ENCODE peak calls at places on chromosomes 6 and 20, in six cellular contexts. T, M, G, Z, I and B are unnamed samples.

GRCh38 chr6:159229526-159229925 is 60.3 kb downstream of the FNDC1 start:
- DNase-seq in T (no peak), M (no peak), G (no peak), Z (no peak), I (no peak), B (no peak)

GRCh38 chr6:118618676-118619377 is 32.6 kb downstream of the CEP85L start:
- DNase-seq in T (peak), M (no peak), G (peak), Z (peak), I (peak), B (peak)

GRCh38 chr6:3340358-3340798 is 81.6 kb downstream of the PSMG4 start:
- DNase-seq in T (no peak), M (no peak), G (no peak), Z (no peak), I (no peak), B (no peak)

GRCh38 chr6:157995458-157995857 is 13.8 kb downstream of the SYNJ2 start:
- DNase-seq in T (no peak), M (no peak), G (peak), Z (no peak), I (no peak), B (no peak)

GRCh38 chr6:47672816-47673215 is 25.6 kb upstream of the ADGRF4 start:
- DNase-seq in T (no peak), M (no peak), G (no peak), Z (no peak), I (no peak), B (no peak)

GRCh38 chr6:158718431-158719126 is 68.7 kb downstream of the SYTL3 start:
- DNase-seq in T (no peak), M (no peak), G (no peak), Z (peak), I (peak), B (no peak)

GRCh38 chr6:71621918-71622519 is 264.3 kb upstream of the RIMS1 start:
- DNase-seq in T (peak), M (no peak), G (no peak), Z (peak), I (peak), B (peak)

GRCh38 chr20:58420798-58421496 is 31.9 kb downstream of the VAPB start:
- DNase-seq in T (no peak), M (no peak), G (no peak), Z (no peak), I (peak), B (no peak)

GRCh38 chr6:105835373-105835772 is 250.8 kb upstream of the PRDM1 start:
- DNase-seq in T (peak), M (no peak), G (no peak), Z (peak), I (peak), B (peak)

GRCh38 chr20:38672504-38672903 is 51.8 kb upstream of the SLC32A1 start:
- DNase-seq in T (no peak), M (no peak), G (no peak), Z (no peak), I (no peak), B (no peak)

GRCh38 chr20:48702388-48703041 is 125.3 kb downstream of the PREX1 start:
- DNase-seq in T (no peak), M (no peak), G (no peak), Z (no peak), I (no peak), B (no peak)

GRCh38 chr20:54340667-54341081 is 132.8 kb downstream of the PFDN4 start:
- DNase-seq in T (no peak), M (no peak), G (no peak), Z (peak), I (peak), B (no peak)